ENCODE peak calls at places on chromosomes 11 and 22, in ten cellular contexts. D is ovary; I is WTC11; U is small intestine; B is HL-60; Y is choroid plexus epithelial cell; T is activated T-cell treated with anti-CD3 and anti-CD28 coated beads, Interleukin-2, amount 50 U/mL, for 1 hour; X is RKO; P is CD4-positive, alpha-beta T cell; O is effector memory CD8-positive, alpha-beta T cell. M is an unnamed sample.

GRCh38 chr11:119909495-119909894 is 180.5 kb upstream of the NECTIN1 start:
- DNase-seq in T (no peak), Y (no peak), X (no peak), D (no peak), I (no peak), U (no peak), B (no peak), P (no peak), O (no peak), M (no peak)

GRCh38 chr11:113110046-113110445 is 148.8 kb downstream of the NCAM1 start:
- DNase-seq in P (no peak), D (no peak), T (no peak), Y (peak; percentile 10), O (no peak), I (no peak), X (no peak), U (no peak), B (no peak), M (no peak)

GRCh38 chr22:48088226-48088625 is 1325.8 kb downstream of the TBC1D22A start:
- DNase-seq in Y (no peak), B (no peak), U (no peak), P (no peak), T (no peak), O (no peak), I (no peak), D (no peak), X (no peak), M (no peak)

GRCh38 chr11:109865558-109866186 is 227.5 kb upstream of the ZC3H12C start:
- DNase-seq in D (no peak), O (no peak), X (no peak), U (no peak), I (peak; percentile 12), B (no peak), T (no peak), P (no peak), Y (no peak), M (no peak)

GRCh38 chr11:30760341-30760740 is 174.2 kb upstream of the MPPED2 start:
- DNase-seq in U (no peak), X (no peak), P (no peak), D (no peak), Y (no peak), T (no peak), B (no peak), I (no peak), O (no peak), M (no peak)

GRCh38 chr22:50434849-50435700 is 39.8 kb downstream of the SBF1 start:
- DNase-seq in U (no peak), B (no peak), Y (no peak), T (no peak), D (no peak), P (no peak), I (no peak), X (no peak), O (no peak), M (no peak)

GRCh38 chr11:114308689-114309089 is 12.5 kb downstream of the NNMT start:
- DNase-seq in Y (peak; percentile 81), P (no peak), B (peak; percentile 71), T (no peak), U (no peak), D (no peak), I (no peak), X (no peak), O (no peak), M (peak; percentile 67)

GRCh38 chr11:112735470-112735869 is 225.8 kb upstream of the NCAM1 start:
- DNase-seq in T (no peak), D (no peak), I (no peak), B (no peak), Y (no peak), U (no peak), O (no peak), X (no peak), P (no peak), M (no peak)

GRCh38 chr11:8786933-8787332 is 104.3 kb downstream of the RPL27A start:
- DNase-seq in O (no peak), Y (peak; percentile 70), U (no peak), P (no peak), X (no peak), B (no peak), I (no peak), D (no peak), T (no peak), M (no peak)

GRCh38 chr11:30244255-30244654 is 13.4 kb downstream of the FSHB start:
- DNase-seq in Y (peak; percentile 37), U (no peak), O (no peak), B (no peak), X (peak; percentile 55), P (no peak), T (no peak), D (no peak), I (no peak), M (no peak)

GRCh38 chr11:68020575-68020974 is 9.9 kb upstream of the NDUFS8 start:
- DNase-seq in B (no peak), T (no peak), P (no peak), Y (peak; percentile 51), U (no peak), O (no peak), D (no peak), X (peak; percentile 64), I (peak; percentile 67), M (no peak)

GRCh38 chr22:43277091-43277490 is 66.1 kb downstream of the SCUBE1 start:
- DNase-seq in X (no peak), D (no peak), Y (no peak), I (no peak), O (no peak), P (no peak), T (no peak), U (no peak), B (no peak), M (no peak)

GRCh38 chr22:44325718-44326548 is 13.2 kb upstream of the SHISAL1 start:
- DNase-seq in D (no peak), I (no peak), Y (peak; percentile 68), P (no peak), B (no peak), U (peak; percentile 17), O (no peak), T (no peak), X (no peak), M (no peak)

GRCh38 chr11:108620958-108621772 is 27.6 kb upstream of the EXPH5 start:
- DNase-seq in X (peak; percentile 47), I (no peak), O (no peak), T (no peak), U (peak; percentile 38), D (no peak), P (no peak), B (no peak), Y (peak; percentile 34), M (no peak)

GRCh38 chr11:65927904-65928397 is 8.7 kb downstream of the DRAP1 start:
- DNase-seq in B (peak; percentile 80), X (no peak), P (peak; percentile 72), Y (peak; percentile 35), I (no peak), T (peak; percentile 67), U (peak; percentile 71), O (peak; percentile 66), D (no peak), M (no peak)

GRCh38 chr11:12330491-12331231 is 46.7 kb upstream of the PARVA start:
- DNase-seq in B (no peak), I (no peak), Y (no peak), D (peak; percentile 19), X (no peak), O (no peak), T (no peak), P (no peak), U (no peak), M (no peak)

GRCh38 chr11:45810431-45811108 is 5.6 kb downstream of the SLC35C1 start:
- DNase-seq in O (no peak), B (no peak), X (no peak), D (no peak), T (no peak), Y (no peak), U (no peak), P (no peak), I (no peak), M (no peak)

GRCh38 chr22:46125311-46125710 is 25.0 kb upstream of the PPARA start:
- DNase-seq in Y (no peak), U (no peak), D (no peak), I (no peak), O (no peak), B (no peak), T (no peak), X (no peak), P (no peak), M (no peak)

GRCh38 chr22:42172385-42173172 is 42.0 kb upstream of the CYP2D6 start:
- DNase-seq in D (no peak), O (no peak), B (no peak), X (no peak), P (no peak), T (no peak), U (peak; percentile 80), I (no peak), Y (no peak), M (no peak)

GRCh38 chr11:85827768-85828639 is 17.1 kb upstream of the SYTL2 start:
- DNase-seq in B (no peak), P (no peak), D (no peak), Y (peak; percentile 87), U (peak; percentile 49), I (no peak), X (peak; percentile 75), O (peak; percentile 33), T (no peak), M (no peak)

GRCh38 chr11:45457649-45458048 is 171.5 kb upstream of the SYT13 start:
- DNase-seq in Y (peak; percentile 92), B (peak; percentile 84), D (no peak), X (no peak), O (no peak), U (no peak), T (no peak), P (no peak), I (no peak), M (peak; percentile 1)

GRCh38 chr11:118979434-118979833 is 7.9 kb downstream of the FOXR1 start:
- DNase-seq in T (no peak), Y (no peak), D (no peak), I (peak; percentile 41), X (no peak), P (no peak), U (no peak), B (peak; percentile 54), O (no peak), M (no peak)

GRCh38 chr11:109747839-109748238 is 325.8 kb downstream of the C11orf87 start:
- DNase-seq in P (no peak), U (no peak), Y (no peak), B (peak; percentile 43), X (peak; percentile 16), I (no peak), T (no peak), D (no peak), O (no peak), M (peak; percentile 48)

GRCh38 chr11:75919525-75919924 is 104.5 kb downstream of the UVRAG start:
- DNase-seq in O (no peak), T (no peak), B (no peak), I (no peak), U (peak; percentile 21), X (no peak), Y (peak; percentile 51), P (no peak), D (no peak), M (no peak)

GRCh38 chr22:47200273-47201051 is 438.0 kb downstream of the TBC1D22A start:
- DNase-seq in O (no peak), I (no peak), U (no peak), X (no peak), Y (peak; percentile 11), B (no peak), T (no peak), P (no peak), D (peak; percentile 76), M (no peak)

GRCh38 chr22:39253427-39254070 is 8.8 kb upstream of the PDGFB start:
- DNase-seq in D (peak; percentile 73), P (peak; percentile 28), T (peak; percentile 34), B (no peak), X (peak; percentile 76), U (peak; percentile 63), Y (peak; percentile 82), I (no peak), O (no peak), M (no peak)

M was measured in GF-D8.